ENCODE peak calls at places on chromosomes 11 and 22, in six cellular contexts. One of them, this sample, is unnamed.
A peak's percentile ranks its signal among the peaks of the same experiment; 100 is the strongest.

GRCh38 chr22:45834795-45835194 is 142.2 kb downstream of the WNT7B start:
- DNase-seq in cardiac muscle cell: no peak
- DNase-seq in HFF-Myc: no peak
- DNase-seq in NCI-H2081: no peak
- DNase-seq in NCI-H345: no peak
- DNase-seq in HTR-8/SVneo: no peak
- DNase-seq in this sample: no peak

GRCh38 chr22:37098976-37099577 is 10.4 kb downstream of the TMPRSS6 start:
- DNase-seq in cardiac muscle cell: no peak
- DNase-seq in HFF-Myc: no peak
- DNase-seq in NCI-H2081: no peak
- DNase-seq in NCI-H345: peak; percentile 21
- DNase-seq in HTR-8/SVneo: no peak
- DNase-seq in this sample: no peak

GRCh38 chr11:35041070-35041554 is 97.9 kb upstream of the CD44 start:
- DNase-seq in cardiac muscle cell: no peak
- DNase-seq in HFF-Myc: no peak
- DNase-seq in NCI-H2081: no peak
- DNase-seq in NCI-H345: no peak
- DNase-seq in HTR-8/SVneo: no peak
- DNase-seq in this sample: no peak

GRCh38 chr11:61259363-61259762 is 18.4 kb downstream of the PGA5 start:
- DNase-seq in cardiac muscle cell: no peak
- DNase-seq in HFF-Myc: no peak
- DNase-seq in NCI-H2081: no peak
- DNase-seq in NCI-H345: no peak
- DNase-seq in HTR-8/SVneo: no peak
- DNase-seq in this sample: no peak

GRCh38 chr11:91664521-91664920 is 560.1 kb upstream of the FAT3 start:
- DNase-seq in cardiac muscle cell: no peak
- DNase-seq in HFF-Myc: no peak
- DNase-seq in NCI-H2081: no peak
- DNase-seq in NCI-H345: no peak
- DNase-seq in HTR-8/SVneo: no peak
- DNase-seq in this sample: no peak

GRCh38 chr11:44372989-44373388 is 63.0 kb upstream of the ALX4 start:
- DNase-seq in cardiac muscle cell: no peak
- DNase-seq in HFF-Myc: no peak
- DNase-seq in NCI-H2081: no peak
- DNase-seq in NCI-H345: no peak
- DNase-seq in HTR-8/SVneo: no peak
- DNase-seq in this sample: no peak

GRCh38 chr11:75996523-75997272 is 181.7 kb downstream of the UVRAG start:
- DNase-seq in cardiac muscle cell: no peak
- DNase-seq in HFF-Myc: no peak
- DNase-seq in NCI-H2081: no peak
- DNase-seq in NCI-H345: no peak
- DNase-seq in HTR-8/SVneo: peak; percentile 14
- DNase-seq in this sample: no peak

GRCh38 chr22:44261861-44262595 is 50.7 kb downstream of the SHISAL1 start:
- DNase-seq in cardiac muscle cell: no peak
- DNase-seq in HFF-Myc: no peak
- DNase-seq in NCI-H2081: peak; percentile 41
- DNase-seq in NCI-H345: peak; percentile 88
- DNase-seq in HTR-8/SVneo: no peak
- DNase-seq in this sample: no peak

GRCh38 chr11:110903830-110904229 is 191.6 kb upstream of the ARHGAP20 start:
- DNase-seq in cardiac muscle cell: no peak
- DNase-seq in HFF-Myc: peak; percentile 31
- DNase-seq in NCI-H2081: peak; percentile 8
- DNase-seq in NCI-H345: peak; percentile 6
- DNase-seq in HTR-8/SVneo: no peak
- DNase-seq in this sample: no peak

GRCh38 chr11:3197878-3198528 is 20.6 kb downstream of the MRGPRG start:
- DNase-seq in cardiac muscle cell: no peak
- DNase-seq in HFF-Myc: no peak
- DNase-seq in NCI-H2081: no peak
- DNase-seq in NCI-H345: no peak
- DNase-seq in HTR-8/SVneo: no peak
- DNase-seq in this sample: no peak

GRCh38 chr22:21845558-21846452 is 21.6 kb downstream of the MAPK1 start:
- DNase-seq in cardiac muscle cell: no peak
- DNase-seq in HFF-Myc: no peak
- DNase-seq in NCI-H2081: no peak
- DNase-seq in NCI-H345: no peak
- DNase-seq in HTR-8/SVneo: no peak
- DNase-seq in this sample: no peak

GRCh38 chr11:60756307-60757032 is at the start of gene MS4A15:
- DNase-seq in cardiac muscle cell: peak; percentile 28
- DNase-seq in HFF-Myc: no peak
- DNase-seq in NCI-H2081: no peak
- DNase-seq in NCI-H345: no peak
- DNase-seq in HTR-8/SVneo: no peak
- DNase-seq in this sample: no peak

GRCh38 chr22:48180631-48181030 is 1418.2 kb downstream of the TBC1D22A start:
- DNase-seq in cardiac muscle cell: no peak
- DNase-seq in HFF-Myc: no peak
- DNase-seq in NCI-H2081: no peak
- DNase-seq in NCI-H345: no peak
- DNase-seq in HTR-8/SVneo: no peak
- DNase-seq in this sample: no peak

GRCh38 chr11:46330887-46331652 is 16.2 kb upstream of the DGKZ start:
- DNase-seq in cardiac muscle cell: no peak
- DNase-seq in HFF-Myc: no peak
- DNase-seq in NCI-H2081: no peak
- DNase-seq in NCI-H345: peak; percentile 60
- DNase-seq in HTR-8/SVneo: no peak
- DNase-seq in this sample: no peak

GRCh38 chr11:47412152-47412746 is 3.9 kb downstream of the SLC39A13 start:
- DNase-seq in cardiac muscle cell: peak; percentile 68
- DNase-seq in HFF-Myc: no peak
- DNase-seq in NCI-H2081: peak; percentile 26
- DNase-seq in NCI-H345: no peak
- DNase-seq in HTR-8/SVneo: peak; percentile 33
- DNase-seq in this sample: no peak

GRCh38 chr11:118931576-118931975 is 5.8 kb upstream of the BCL9L start:
- DNase-seq in cardiac muscle cell: no peak
- DNase-seq in HFF-Myc: no peak
- DNase-seq in NCI-H2081: no peak
- DNase-seq in NCI-H345: no peak
- DNase-seq in HTR-8/SVneo: no peak
- DNase-seq in this sample: no peak

GRCh38 chr11:129778877-129779276 is 36.8 kb upstream of the TMEM45B start:
- DNase-seq in cardiac muscle cell: no peak
- DNase-seq in HFF-Myc: no peak
- DNase-seq in NCI-H2081: no peak
- DNase-seq in NCI-H345: no peak
- DNase-seq in HTR-8/SVneo: no peak
- DNase-seq in this sample: no peak

GRCh38 chr11:62548545-62549335 is 2.1 kb upstream of the AHNAK start:
- DNase-seq in cardiac muscle cell: no peak
- DNase-seq in HFF-Myc: no peak
- DNase-seq in NCI-H2081: no peak
- DNase-seq in NCI-H345: no peak
- DNase-seq in HTR-8/SVneo: no peak
- DNase-seq in this sample: no peak

GRCh38 chr22:45997077-45997774 is 20.3 kb upstream of the WNT7B start:
- DNase-seq in cardiac muscle cell: no peak
- DNase-seq in HFF-Myc: peak; percentile 83
- DNase-seq in NCI-H2081: peak; percentile 86
- DNase-seq in NCI-H345: peak; percentile 51
- DNase-seq in HTR-8/SVneo: peak; percentile 87
- DNase-seq in this sample: peak; percentile 94

GRCh38 chr11:119641991-119642745 is 86.8 kb downstream of the NECTIN1 start:
- DNase-seq in cardiac muscle cell: peak; percentile 31
- DNase-seq in HFF-Myc: peak; percentile 9
- DNase-seq in NCI-H2081: no peak
- DNase-seq in NCI-H345: peak; percentile 20
- DNase-seq in HTR-8/SVneo: peak; percentile 39
- DNase-seq in this sample: no peak

GRCh38 chr11:63710476-63711217 is 29.3 kb downstream of the RTN3 start:
- DNase-seq in cardiac muscle cell: peak; percentile 55
- DNase-seq in HFF-Myc: peak; percentile 37
- DNase-seq in NCI-H2081: no peak
- DNase-seq in NCI-H345: no peak
- DNase-seq in HTR-8/SVneo: no peak
- DNase-seq in this sample: peak; percentile 83

GRCh38 chr11:70485326-70486025 is 87.1 kb downstream of the CTTN start:
- DNase-seq in cardiac muscle cell: no peak
- DNase-seq in HFF-Myc: no peak
- DNase-seq in NCI-H2081: no peak
- DNase-seq in NCI-H345: no peak
- DNase-seq in HTR-8/SVneo: no peak
- DNase-seq in this sample: no peak

GRCh38 chr11:120173771-120174170 is 35.9 kb upstream of the TRIM29 start:
- DNase-seq in cardiac muscle cell: no peak
- DNase-seq in HFF-Myc: no peak
- DNase-seq in NCI-H2081: no peak
- DNase-seq in NCI-H345: no peak
- DNase-seq in HTR-8/SVneo: no peak
- DNase-seq in this sample: no peak

GRCh38 chr11:123217897-123218296 is 22.8 kb upstream of the CLMP start:
- DNase-seq in cardiac muscle cell: no peak
- DNase-seq in HFF-Myc: no peak
- DNase-seq in NCI-H2081: no peak
- DNase-seq in NCI-H345: no peak
- DNase-seq in HTR-8/SVneo: no peak
- DNase-seq in this sample: no peak

GRCh38 chr11:71080239-71081097 is 171.9 kb downstream of the SHANK2 start:
- DNase-seq in cardiac muscle cell: peak; percentile 77
- DNase-seq in HFF-Myc: peak; percentile 15
- DNase-seq in NCI-H2081: peak; percentile 91
- DNase-seq in NCI-H345: peak; percentile 88
- DNase-seq in HTR-8/SVneo: peak; percentile 68
- DNase-seq in this sample: no peak